ENCODE peak calls at places on chromosomes 11 and 22, in five cellular contexts. H is fibroblast of mammary gland, Q is psoas muscle, N is chondrocyte, V is heart left ventricle. A is an unnamed sample.

GRCh38 chr11:46254135-46254491 is 23.3 kb upstream of the CREB3L1 start:
- DNase-seq in V (no peak), H (no peak), N (no peak), Q (no peak), A (no peak)

GRCh38 chr11:95863486-95864140 is 60.3 kb downstream of the MTMR2 start:
- DNase-seq in N (no peak), H (peak), V (no peak), Q (no peak), A (no peak)

GRCh38 chr11:131099013-131099412 is 182.7 kb upstream of the SNX19 start:
- DNase-seq in Q (no peak), V (no peak), N (no peak), H (peak), A (no peak)

GRCh38 chr22:47862394-47862793 is 1099.9 kb downstream of the TBC1D22A start:
- DNase-seq in V (no peak), N (no peak), H (no peak), Q (no peak), A (no peak)

GRCh38 chr22:49767355-49768062 is 60.2 kb downstream of the BRD1 start:
- DNase-seq in N (peak), V (peak), H (peak), Q (peak), A (peak)

GRCh38 chr11:25423436-25424184 is 908.3 kb upstream of the ANO3 start:
- DNase-seq in V (no peak), Q (no peak), N (no peak), H (peak), A (peak)

GRCh38 chr11:60610702-60611101 is 88.7 kb upstream of the MS4A8 start:
- DNase-seq in H (no peak), V (no peak), Q (no peak), N (no peak), A (no peak)

GRCh38 chr22:25141994-25142620 is 57.6 kb upstream of the CRYBB3 start:
- DNase-seq in V (no peak), Q (no peak), N (no peak), H (no peak), A (no peak)

GRCh38 chr11:126106929-126107328 is 44.3 kb upstream of the CDON start:
- DNase-seq in V (no peak), N (no peak), Q (no peak), H (no peak), A (no peak)

GRCh38 chr11:22703040-22703439 is 36.6 kb downstream of the GAS2 start:
- DNase-seq in V (no peak), Q (no peak), N (no peak), H (peak), A (no peak)

GRCh38 chr11:133986545-133986944 is 29.8 kb upstream of the IGSF9B start:
- DNase-seq in V (no peak), Q (no peak), N (no peak), H (no peak), A (no peak)

GRCh38 chr11:126307706-126308105 is 3.8 kb downstream of the DCPS start:
- DNase-seq in H (peak), N (no peak), V (no peak), Q (no peak), A (peak)

GRCh38 chr22:38079804-38080203 is 4.2 kb downstream of the SLC16A8 start:
- DNase-seq in N (no peak), V (no peak), H (no peak), Q (no peak), A (no peak)

GRCh38 chr22:38081941-38082828 is 1.8 kb downstream of the SLC16A8 start:
- DNase-seq in H (no peak), N (peak), V (no peak), Q (peak), A (no peak)

GRCh38 chr22:38080468-38080846 is 3.5 kb downstream of the SLC16A8 start:
- DNase-seq in V (no peak), H (no peak), N (no peak), Q (no peak), A (no peak)

GRCh38 chr22:38081636-38081940 is 2.4 kb downstream of the SLC16A8 start:
- DNase-seq in V (no peak), N (no peak), H (no peak), Q (no peak), A (no peak)

DNA sequence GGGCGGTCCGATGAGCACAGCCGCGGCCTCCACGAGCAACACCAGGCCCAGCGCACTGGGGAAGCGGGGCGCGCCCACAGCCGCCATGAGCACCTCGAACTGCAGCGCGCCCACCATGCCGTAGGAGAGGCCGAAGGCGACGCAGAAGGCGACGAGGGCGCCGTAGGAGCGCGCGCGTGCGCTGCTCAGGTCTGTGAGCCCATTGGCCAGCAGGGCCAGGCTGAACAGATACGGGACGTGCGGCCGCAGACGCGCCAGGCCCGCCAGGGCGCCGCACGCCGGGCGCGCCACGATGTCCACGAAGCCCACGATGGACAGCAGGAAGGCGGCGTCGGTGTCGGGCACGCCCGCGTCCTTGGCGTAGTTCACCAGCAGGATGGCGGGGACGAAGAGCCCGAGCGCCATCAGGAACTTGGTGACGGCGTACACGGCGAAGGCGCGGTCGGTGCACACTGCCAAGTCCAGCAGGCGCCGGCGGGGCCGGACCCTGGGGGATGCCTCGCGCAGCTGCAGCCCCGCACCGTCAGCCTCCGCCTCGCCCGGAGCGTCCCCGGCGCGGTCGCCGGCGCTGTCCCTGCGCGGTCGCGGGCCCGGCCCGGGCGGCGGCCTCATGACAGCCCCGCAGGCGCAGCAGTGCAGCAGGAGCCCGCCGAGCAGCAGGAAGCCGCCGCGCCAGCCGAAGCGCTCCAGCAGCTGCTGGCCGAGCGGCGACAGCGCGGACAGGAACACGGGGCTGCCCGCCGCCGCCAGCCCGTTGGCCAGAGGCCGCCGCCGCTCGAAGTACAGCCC is 2.9 kb downstream of the SLC16A8 start:
- DNase-seq in V (no peak), H (peak), Q (no peak), N (peak), A (peak)
- TF ChIP-seq CTCF in V (no peak), H (no peak), Q (no peak), N (no peak), A (no peak)

GRCh38 chr11:121299417-121299816 is 6.8 kb downstream of the SC5D start:
- DNase-seq in V (no peak), H (peak), N (no peak), Q (no peak), A (no peak)

GRCh38 chr11:121298770-121299169 is 6.2 kb downstream of the SC5D start:
- DNase-seq in V (no peak), Q (no peak), H (peak), N (no peak), A (no peak)

GRCh38 chr11:121300972-121301699 is 8.6 kb downstream of the SC5D start:
- DNase-seq in Q (no peak), N (no peak), H (peak), V (no peak), A (no peak)

GRCh38 chr11:121297872-121298271 is 5.3 kb downstream of the SC5D start:
- DNase-seq in V (no peak), N (no peak), Q (no peak), H (no peak), A (no peak)

DNA sequence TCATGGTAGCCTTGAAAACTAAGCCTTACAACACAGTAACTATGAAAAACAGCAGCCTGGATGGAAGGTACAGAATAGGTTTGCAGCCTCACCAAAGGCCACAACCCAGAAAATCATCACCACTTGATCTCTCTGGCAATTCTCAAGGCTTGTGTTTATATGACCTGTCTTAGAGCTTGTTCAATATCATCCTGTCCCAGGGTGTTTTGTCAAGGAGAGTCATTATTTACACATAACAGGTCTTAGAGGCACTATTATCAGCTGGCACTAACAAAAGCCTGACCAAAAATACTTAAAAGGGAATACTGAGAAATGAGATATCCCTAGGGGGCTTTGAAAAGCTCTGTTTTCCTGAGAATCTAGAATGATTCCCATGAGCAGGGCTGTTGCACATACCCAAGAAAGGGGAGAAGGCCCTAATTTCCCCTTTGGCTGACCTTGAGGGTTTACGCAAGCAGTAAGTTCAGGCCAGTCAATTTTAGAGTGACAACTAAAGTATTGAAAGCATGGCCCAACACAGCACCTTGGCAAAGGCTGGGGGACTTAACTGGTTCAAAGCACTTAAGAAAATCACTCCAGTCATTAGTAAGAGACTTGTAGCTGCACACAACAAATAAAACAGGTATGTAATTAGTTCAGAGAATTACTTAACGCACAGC is 7.9 kb downstream of the SC5D start:
- DNase-seq in Q (no peak), H (peak), V (no peak), N (no peak), A (no peak)
- TF ChIP-seq CTCF in Q (no peak), H (no peak), V (no peak), N (no peak), A (no peak)

DNA sequence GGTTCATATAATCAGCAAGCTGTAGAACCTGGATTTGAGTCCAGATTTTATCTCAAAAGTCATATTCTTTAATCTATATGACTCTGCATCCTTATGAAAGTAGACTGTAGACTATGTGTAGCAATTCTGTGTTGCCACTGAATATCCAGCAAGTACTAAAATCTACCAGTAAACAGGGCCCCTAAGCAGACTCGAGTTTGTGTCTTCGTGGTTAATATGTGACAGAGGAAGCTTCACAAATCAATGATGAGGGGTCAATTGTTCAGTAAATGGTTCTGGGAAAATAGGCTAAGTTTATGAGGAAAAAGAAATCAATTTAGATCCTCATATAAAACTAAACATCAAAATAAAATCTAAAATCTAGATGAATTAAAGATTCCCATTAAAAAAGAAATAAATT is 648.5 kb upstream of the KIRREL3 start:
- DNase-seq in H (no peak), N (no peak), V (no peak), Q (no peak), A (no peak)
- TF ChIP-seq CTCF in H (no peak), N (no peak), V (no peak), Q (no peak), A (no peak)

GRCh38 chr22:32490279-32490678 is 15.7 kb downstream of the FBXO7 start:
- DNase-seq in V (no peak), Q (no peak), H (no peak), N (no peak), A (no peak)
- TF ChIP-seq CTCF in V (no peak), Q (no peak), H (no peak), N (no peak), A (no peak)

GRCh38 chr11:19493446-19493845 is 219.2 kb upstream of the NAV2 start:
- DNase-seq in V (no peak), N (no peak), Q (no peak), H (no peak), A (no peak)
- TF ChIP-seq CTCF in V (no peak), N (no peak), Q (no peak), H (no peak), A (no peak)

DNA sequence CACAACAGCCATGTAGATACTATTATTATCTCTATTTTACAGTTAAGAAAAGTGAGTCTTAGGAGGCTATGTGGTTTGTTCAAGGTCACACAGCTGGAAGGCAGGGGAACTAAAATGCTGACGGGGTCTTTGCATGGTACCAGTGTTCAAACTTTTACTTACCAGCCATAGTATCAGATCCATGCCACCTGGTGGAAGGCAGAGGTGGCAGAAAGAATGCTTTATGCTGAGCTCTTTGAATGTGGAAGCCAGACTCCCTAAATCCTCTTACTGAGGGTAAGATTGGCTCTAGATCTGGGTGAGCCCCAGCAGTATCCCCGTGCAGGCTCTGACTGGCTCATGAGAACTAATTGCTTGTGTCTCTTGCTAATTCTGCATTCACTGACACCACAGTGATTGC is 54.3 kb upstream of the NAV2 start:
- DNase-seq in N (no peak), V (no peak), H (no peak), Q (no peak), A (no peak)
- TF ChIP-seq CTCF in N (peak), V (no peak), H (peak), Q (no peak), A (no peak)

GRCh38 chr22:37009490-37009889 is 9.8 kb downstream of the TST start:
- DNase-seq in N (no peak), H (no peak), V (no peak), Q (no peak), A (no peak)

GRCh38 chr22:37007666-37008065 is 11.6 kb downstream of the TST start:
- DNase-seq in Q (no peak), N (no peak), H (no peak), V (no peak), A (no peak)

GRCh38 chr22:37010174-37010573 is 9.1 kb downstream of the TST start:
- DNase-seq in V (no peak), Q (no peak), H (no peak), N (no peak), A (no peak)

GRCh38 chr22:37010976-37011375 is 8.3 kb downstream of the TST start:
- DNase-seq in Q (no peak), H (no peak), V (no peak), N (no peak), A (no peak)

GRCh38 chr22:37008365-37008764 is 10.9 kb downstream of the TST start:
- DNase-seq in Q (no peak), H (no peak), N (no peak), V (no peak), A (peak)
- TF ChIP-seq CTCF in Q (no peak), H (no peak), N (no peak), V (no peak), A (no peak)

A was measured in endothelial cell.